ENCODE peak calls at places on chromosomes 6 and 20, in nine cellular contexts. G, O, M, H, C, K, Q, E and Y are unnamed samples. For H3K4me1, the result is how much of the 10 kb centered on the place peaks cover.

GRCh38 chr6:151475653-151476523 is 17.9 kb upstream of the CCDC170 start:
- DNase-seq in C (peak), M (no peak), Q (no peak), H (no peak), G (no peak), E (peak), K (peak), O (peak), Y (peak)

GRCh38 chr20:19860742-19861141 is 102.7 kb downstream of the RIN2 start:
- DNase-seq in G (no peak), H (no peak), Q (no peak), O (no peak), K (no peak), E (no peak), M (no peak), C (no peak), Y (no peak)

GRCh38 chr20:39571171-39571570 is 609.0 kb downstream of the DHX35 start:
- DNase-seq in E (no peak), O (no peak), K (no peak), C (no peak), M (no peak), H (no peak), G (no peak), Q (no peak), Y (no peak)

GRCh38 chr6:2733324-2733723 is 17.4 kb downstream of the MYLK4 start:
- DNase-seq in E (no peak), G (peak), H (no peak), Q (peak), O (no peak), M (peak), C (peak), K (peak), Y (peak)

GRCh38 chr20:60215786-60216730 is 257.8 kb downstream of the CDH26 start:
- DNase-seq in E (no peak), H (no peak), M (no peak), Q (no peak), K (no peak), G (no peak), C (no peak), O (no peak), Y (no peak)

GRCh38 chr6:165747963-165748362 is 84.9 kb upstream of the PDE10A start:
- DNase-seq in Q (no peak), C (no peak), G (no peak), E (no peak), K (no peak), O (no peak), H (no peak), M (no peak), Y (no peak)

GRCh38 chr6:161482517-161482903 is 208.6 kb upstream of the AGPAT4 start:
- DNase-seq in G (no peak), C (no peak), M (no peak), K (no peak), E (peak), Q (no peak), H (no peak), O (peak), Y (no peak)

GRCh38 chr20:1933465-1933870 is 38.3 kb downstream of the SIRPA start:
- DNase-seq in E (no peak), C (no peak), Q (peak), O (peak), H (no peak), G (peak), M (peak), K (no peak), Y (no peak)

GRCh38 chr6:109073344-109074235 is 21.1 kb downstream of the SESN1 start:
- DNase-seq in H (no peak), Q (no peak), C (peak), K (peak), G (no peak), M (no peak), O (peak), E (peak), Y (peak)

GRCh38 chr6:41167173-41167963 is 4.5 kb upstream of the TREM2 start:
- DNase-seq in C (no peak), G (no peak), H (no peak), K (no peak), O (no peak), Q (no peak), E (peak), M (no peak), Y (no peak)

DNA sequence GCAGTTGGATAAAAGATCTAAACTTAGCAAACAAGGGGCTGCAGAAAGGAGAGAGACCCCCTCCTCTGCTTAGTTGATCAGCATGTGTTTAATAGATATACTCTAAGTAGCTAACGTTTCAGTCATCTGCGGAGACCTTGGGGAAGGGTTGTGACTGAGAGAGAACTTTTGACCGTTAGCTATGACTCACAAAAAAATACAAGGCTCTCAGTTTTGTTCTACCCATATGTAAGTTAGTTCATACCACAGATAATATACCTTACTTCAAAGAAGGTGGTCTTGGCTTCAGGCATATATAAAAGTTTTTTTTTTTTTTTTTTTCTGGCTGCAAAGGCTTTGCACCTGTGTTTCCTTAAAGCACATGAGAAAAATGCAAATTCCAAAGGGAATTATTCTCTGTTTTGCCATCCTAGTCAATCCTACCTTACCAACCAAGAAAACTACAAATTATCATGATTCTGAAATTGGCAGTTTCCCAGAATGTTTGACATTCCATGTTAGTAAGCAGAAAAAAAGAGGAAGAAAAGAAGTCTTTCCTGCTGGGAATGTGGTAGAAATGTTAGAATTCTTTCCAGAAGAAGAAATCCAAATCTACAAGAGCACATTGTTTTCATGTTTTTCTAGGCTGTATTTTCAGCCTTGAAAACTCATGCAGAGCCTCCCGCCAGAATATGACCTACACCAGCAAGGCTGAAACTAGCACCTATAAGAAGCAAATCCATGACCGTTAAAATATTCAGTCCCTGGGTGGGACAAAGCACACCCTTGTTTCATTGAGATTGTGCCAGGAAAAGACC is 259.1 kb downstream of the GJA1 start:
- DNase-seq in H (no peak), G (no peak), Q (no peak), C (no peak), E (no peak), K (no peak), M (no peak), O (no peak), Y (no peak)
- H3K4me1 ChIP-seq in H (under half), G (under half), Q (under half), C (under half), E (under half), K (under half), M (under half), O (half or more), Y (under half)

GRCh38 chr6:170281331-170282292 is 9.3 kb downstream of the DLL1 start:
- DNase-seq in H (no peak), G (no peak), M (peak), C (no peak), E (no peak), Q (peak), K (no peak), O (peak), Y (no peak)

GRCh38 chr6:170280689-170281045 is 10.2 kb downstream of the DLL1 start:
- DNase-seq in H (peak), O (no peak), Q (no peak), K (no peak), M (peak), G (no peak), C (no peak), E (no peak), Y (peak)

GRCh38 chr6:170278743-170279094 is 12.2 kb downstream of the DLL1 start:
- DNase-seq in C (no peak), K (peak), O (no peak), E (no peak), M (no peak), Q (no peak), G (no peak), H (no peak), Y (no peak)

GRCh38 chr6:170279426-170279825 is 11.5 kb downstream of the DLL1 start:
- DNase-seq in K (no peak), G (no peak), H (no peak), C (no peak), E (no peak), Q (no peak), O (peak), M (no peak), Y (no peak)

DNA sequence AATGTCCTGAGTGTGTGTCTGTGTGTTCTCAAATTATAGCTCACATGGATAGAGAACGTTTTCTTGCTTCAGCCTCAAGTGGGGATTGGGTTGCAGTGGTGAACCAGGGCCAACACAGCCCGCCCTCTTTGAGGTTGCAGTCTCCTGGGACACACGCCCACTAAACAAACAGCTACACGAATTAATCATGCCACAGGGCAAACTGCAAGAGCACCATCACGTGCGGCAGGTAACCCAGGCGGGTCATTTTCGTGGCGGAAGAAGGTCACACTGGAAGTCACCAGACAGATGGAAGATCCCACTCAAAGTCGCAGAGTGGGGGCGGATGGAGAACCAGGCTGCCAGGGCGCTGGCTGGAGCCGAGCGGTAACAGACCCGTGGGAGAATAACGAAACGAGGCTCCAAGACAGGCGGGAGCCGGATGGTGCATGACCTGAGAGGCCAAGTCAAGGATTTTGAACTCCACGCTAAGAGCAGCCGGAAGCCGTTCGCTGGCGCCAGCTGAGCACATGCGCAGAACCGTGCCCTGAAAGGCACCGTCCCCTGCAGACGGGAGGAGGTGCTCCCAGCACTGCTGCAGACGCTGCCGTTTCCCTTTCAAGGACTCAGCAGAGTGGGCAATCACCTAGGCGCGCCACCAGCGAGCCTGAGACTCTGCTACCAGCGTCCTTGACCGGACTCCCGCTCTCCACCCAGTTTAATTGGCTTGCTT is 10.7 kb downstream of the DLL1 start:
- DNase-seq in H (peak), O (peak), M (peak), Q (peak), E (no peak), G (peak), K (no peak), C (no peak), Y (peak)
- H3K4me3 ChIP-seq in H (peak), O (peak), M (peak), Q (peak), E (no peak), G (peak), K (no peak), C (no peak), Y (peak)

GRCh38 chr20:44068780-44069191 is 118.2 kb downstream of the JPH2 start:
- DNase-seq in C (no peak), H (peak), E (no peak), G (no peak), K (no peak), Q (no peak), O (peak), M (peak), Y (no peak)
- H3K4me1 ChIP-seq in C (under half), H (under half), E (under half), G (under half), K (under half), Q (under half), O (under half), M (under half), Y (under half)

DNA sequence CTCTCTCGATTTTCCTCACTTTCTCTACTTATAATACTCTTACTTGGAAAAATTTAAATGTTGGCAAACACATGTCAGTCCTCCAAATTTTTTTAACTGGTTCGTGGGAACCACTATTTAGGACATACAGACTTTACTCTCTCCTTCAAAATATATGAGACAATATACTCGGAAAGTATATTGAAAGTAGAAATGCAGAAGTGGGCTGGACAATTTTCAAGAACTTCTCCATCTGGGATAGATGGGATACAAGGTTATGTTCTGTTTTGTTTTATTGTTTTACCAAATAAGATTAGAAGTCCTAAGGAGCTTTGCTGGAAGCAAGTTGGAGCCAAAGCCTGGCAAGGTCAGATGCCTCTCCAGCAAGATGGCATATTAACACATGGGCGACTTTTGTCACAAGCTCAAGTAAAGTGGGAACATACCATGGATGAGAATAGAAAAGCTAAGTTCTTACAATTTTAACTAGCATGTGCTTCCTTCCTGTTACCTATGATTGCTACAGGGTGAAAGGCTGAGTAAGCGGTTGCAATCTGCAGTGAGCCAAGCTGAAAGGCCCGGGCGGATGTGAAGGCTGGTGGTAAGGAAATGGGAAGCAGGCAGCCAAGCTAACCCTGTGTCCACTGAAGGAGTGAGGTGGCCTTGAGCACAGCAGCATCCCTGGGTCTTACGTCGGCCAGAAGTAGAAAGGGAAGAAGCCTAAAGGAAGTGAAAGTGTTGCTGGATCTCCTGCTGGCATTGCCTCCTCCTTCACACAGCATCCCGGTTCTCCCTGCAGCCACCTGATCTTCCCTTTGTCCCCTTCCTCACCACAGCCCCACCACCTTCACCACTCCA is 7.1 kb downstream of the MAP3K5 start:
- DNase-seq in G (peak), K (peak), C (no peak), Q (peak), H (no peak), O (no peak), E (no peak), M (peak), Y (peak)
- H3K4me3 ChIP-seq in G (peak), K (peak), C (no peak), Q (peak), H (peak), O (no peak), E (no peak), M (peak), Y (peak)

GRCh38 chr6:35718354-35718695 is 18.5 kb upstream of the ARMC12 start:
- DNase-seq in G (no peak), H (no peak), M (no peak), O (no peak), C (no peak), Q (no peak), E (no peak), K (no peak), Y (no peak)

GRCh38 chr6:35717449-35718353 is 19.1 kb upstream of the ARMC12 start:
- DNase-seq in G (no peak), E (no peak), Q (no peak), M (no peak), C (no peak), K (peak), O (no peak), H (no peak), Y (no peak)

GRCh38 chr6:35719830-35720733 is 16.8 kb upstream of the ARMC12 start:
- DNase-seq in Q (peak), G (peak), K (peak), E (peak), C (peak), M (peak), O (peak), H (no peak), Y (peak)

GRCh38 chr6:35718911-35719381 is 17.9 kb upstream of the ARMC12 start:
- DNase-seq in K (peak), O (no peak), H (no peak), M (no peak), Q (no peak), C (no peak), E (no peak), G (no peak), Y (no peak)

GRCh38 chr6:35719407-35719829 is 17.4 kb upstream of the ARMC12 start:
- DNase-seq in Q (no peak), M (no peak), G (no peak), E (no peak), K (no peak), O (no peak), H (no peak), C (no peak), Y (no peak)
- H3K4me1 ChIP-seq in Q (under half), M (under half), G (half or more), E (under half), K (half or more), O (under half), H (half or more), C (under half), Y (under half)

GRCh38 chr6:33416386-33417126 is 1.4 kb downstream of the CUTA start:
- DNase-seq in E (no peak), K (no peak), H (no peak), O (peak), G (no peak), C (no peak), Q (no peak), M (no peak), Y (no peak)

GRCh38 chr6:33417127-33417902 is 592 bp downstream of the CUTA start:
- DNase-seq in Q (no peak), K (no peak), G (no peak), H (peak), O (peak), E (peak), M (no peak), C (no peak), Y (no peak)

GRCh38 chr6:33413601-33414120 is 2.8 kb downstream of the PHF1 start:
- DNase-seq in O (peak), Q (no peak), K (no peak), C (no peak), M (no peak), H (no peak), E (no peak), G (no peak), Y (no peak)

GRCh38 chr6:33414592-33415271 is 3.2 kb downstream of the CUTA start:
- DNase-seq in O (peak), E (peak), C (peak), M (no peak), K (peak), G (no peak), H (peak), Q (no peak), Y (peak)

GRCh38 chr6:33415831-33416230 is 2.1 kb downstream of the CUTA start:
- DNase-seq in M (no peak), Q (no peak), C (no peak), E (no peak), H (no peak), G (no peak), K (no peak), O (peak), Y (no peak)
- H3K4me3 ChIP-seq in M (no peak), Q (no peak), C (peak), E (peak), H (no peak), G (peak), K (peak), O (peak), Y (peak)

DNA sequence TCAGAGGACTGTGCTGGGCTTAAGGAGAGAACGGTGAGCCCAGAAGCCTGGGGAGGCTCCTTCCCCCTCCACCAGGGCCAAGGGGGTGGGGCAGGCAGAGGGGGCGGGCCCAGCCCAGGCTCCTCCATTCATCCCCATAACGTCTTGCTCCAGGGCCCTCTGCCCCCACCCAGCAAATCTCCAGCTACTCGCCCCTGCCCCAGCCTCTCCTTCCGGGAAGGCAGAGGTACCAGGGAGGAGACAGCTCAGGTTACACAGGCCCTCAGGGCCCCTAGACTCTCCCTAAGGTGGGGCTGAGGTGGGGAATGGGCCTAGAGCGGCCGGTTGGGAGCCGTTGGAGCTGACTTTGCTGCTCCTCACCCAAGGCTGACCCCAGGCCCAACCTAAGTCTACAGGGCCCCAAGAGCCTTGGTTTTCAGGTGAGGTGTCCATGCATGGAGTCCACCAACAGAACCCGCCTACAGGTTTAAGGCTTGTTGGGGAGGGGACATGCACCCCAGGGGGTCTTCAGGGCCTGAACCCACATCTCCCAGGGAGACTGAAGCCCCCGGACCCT is 1.2 kb downstream of the LAMA5 start:
- DNase-seq in G (no peak), C (peak), M (no peak), K (peak), H (peak), O (no peak), E (peak), Q (peak), Y (peak)
- H3K4me1 ChIP-seq in G (half or more), C (half or more), M (under half), K (half or more), H (half or more), O (under half), E (half or more), Q (half or more), Y (under half)

DNA sequence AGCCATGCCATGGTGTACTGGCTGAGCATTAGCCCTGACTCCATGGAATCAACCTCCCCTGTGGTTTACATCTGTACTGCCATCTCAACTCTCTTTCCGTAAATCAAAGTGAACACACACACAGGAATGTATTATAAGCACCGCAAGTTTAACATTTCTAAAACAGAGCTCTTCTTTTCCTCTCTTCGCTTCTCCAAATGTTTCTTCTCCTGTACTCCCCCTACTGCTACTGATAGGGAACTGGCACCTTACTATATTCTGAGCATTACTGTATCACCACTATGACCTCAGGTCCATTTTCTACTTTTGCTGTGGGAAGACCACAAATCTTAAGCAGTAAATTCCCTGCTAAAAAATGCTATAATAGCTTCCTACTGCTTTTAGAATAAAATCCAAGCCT is 101.2 kb downstream of the NUS1 start:
- DNase-seq in K (no peak), C (no peak), E (no peak), G (no peak), H (no peak), Q (no peak), M (no peak), O (no peak), Y (peak)
- H3K4me3 ChIP-seq in K (no peak), C (no peak), E (no peak), G (no peak), H (no peak), Q (no peak), M (no peak), O (no peak), Y (no peak)

DNA sequence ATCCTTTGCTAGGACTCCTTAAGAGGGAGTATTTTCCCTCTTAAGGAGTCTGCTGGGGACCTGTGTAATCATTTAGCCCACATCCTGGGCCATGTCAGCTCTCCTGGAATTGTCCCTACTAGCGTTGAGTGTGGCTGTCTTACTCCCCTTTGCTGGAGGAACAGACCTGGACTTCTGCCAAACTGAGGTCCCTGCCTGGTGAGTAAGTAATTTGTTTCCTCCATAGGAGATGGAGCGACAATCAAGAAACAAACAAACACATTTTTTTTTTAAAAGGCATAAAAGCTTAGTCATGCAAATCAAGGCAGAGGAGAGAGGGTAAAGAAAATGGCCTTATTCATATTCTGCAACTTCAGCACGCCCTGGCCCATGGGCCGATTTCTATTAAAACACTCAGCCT is 164.8 kb upstream of the SULF2 start:
- DNase-seq in Q (no peak), E (no peak), H (no peak), K (no peak), C (peak), G (no peak), O (peak), M (no peak), Y (no peak)
- H3K4me1 ChIP-seq in Q (under half), E (under half), H (under half), K (under half), C (under half), G (under half), O (under half), M (under half), Y (under half)

GRCh38 chr6:132684267-132684666 is 25.3 kb upstream of the TAAR1 start:
- DNase-seq in Q (no peak), O (no peak), C (no peak), M (no peak), K (no peak), E (no peak), G (no peak), H (no peak), Y (no peak)
- H3K4me3 ChIP-seq in Q (no peak), O (no peak), C (no peak), M (no peak), K (no peak), E (no peak), G (no peak), H (no peak), Y (no peak)